ENCODE peak calls at places on chromosomes 7 and 10, in eight cellular contexts. X is hepatocyte; Z is RWPE1; R is substantia nigra; T is amygdala; E is osteoblast; P is stimulated activated CD4-positive, alpha-beta T cell treated with anti-CD3 and anti-CD28 coated beads, Interleukin-4, amount 100 ng/mL, for 48 hours; M is SHP77. N is an unnamed sample.

GRCh38 chr7:30804078-30804661 is 33.0 kb downstream of the MINDY4 start:
- DNase-seq in X (no peak), Z (peak; percentile 36), R (no peak), T (no peak), E (peak; percentile 92), P (no peak), M (no peak), N (no peak)

GRCh38 chr10:75402486-75403143 is 1.1 kb upstream of the ZNF503 start:
- DNase-seq in X (peak; percentile 87), Z (no peak), R (no peak), T (no peak), E (peak; percentile 90), P (no peak), M (peak; percentile 51), N (no peak)

GRCh38 chr7:730501-731439 is 3.7 kb upstream of the PRKAR1B start:
- DNase-seq in X (no peak), Z (no peak), R (no peak), T (no peak), E (peak; percentile 93), P (no peak), M (no peak), N (no peak)

GRCh38 chr7:127968547-127968946 is 62.7 kb downstream of the LRRC4 start:
- DNase-seq in X (no peak), Z (no peak), R (no peak), T (no peak), E (no peak), P (no peak), M (no peak), N (no peak)

GRCh38 chr10:66625709-66626590 is 299.9 kb upstream of the LRRTM3 start:
- DNase-seq in X (no peak), Z (no peak), R (no peak), T (no peak), E (no peak), P (no peak), M (peak; percentile 67), N (no peak)

GRCh38 chr7:121810831-121811494 is 62.0 kb upstream of the PTPRZ1 start:
- DNase-seq in X (no peak), Z (no peak), R (no peak), T (no peak), E (no peak), P (no peak), M (no peak), N (no peak)

GRCh38 chr10:99913831-99914235 is 95.9 kb downstream of the DNMBP start:
- DNase-seq in X (peak; percentile 45), Z (no peak), R (no peak), T (no peak), E (no peak), P (no peak), M (no peak), N (no peak)

GRCh38 chr10:1515780-1516491 is 221.4 kb downstream of the ADARB2 start:
- DNase-seq in X (no peak), Z (no peak), R (no peak), T (no peak), E (peak; percentile 73), P (no peak), M (no peak), N (no peak)

GRCh38 chr7:46806856-46807255 is 775.1 kb downstream of the TNS3 start:
- DNase-seq in X (no peak), Z (no peak), R (no peak), T (no peak), E (no peak), P (no peak), M (no peak), N (no peak)

GRCh38 chr7:54615545-54615944 is 73.4 kb downstream of the VSTM2A start:
- DNase-seq in X (no peak), Z (peak; percentile 85), R (no peak), T (no peak), E (no peak), P (no peak), M (no peak), N (no peak)

GRCh38 chr10:45424668-45425404 is 50.8 kb downstream of the ALOX5 start:
- DNase-seq in X (no peak), Z (no peak), R (no peak), T (no peak), E (no peak), P (no peak), M (no peak), N (no peak)

GRCh38 chr7:4791738-4792536 is 16.5 kb downstream of the AP5Z1 start:
- DNase-seq in X (peak; percentile 50), Z (peak; percentile 58), R (peak; percentile 56), T (peak; percentile 86), E (peak; percentile 96), P (peak; percentile 76), M (peak; percentile 60), N (peak; percentile 43)

GRCh38 chr10:133126431-133127290 is 33.4 kb upstream of the KNDC1 start:
- DNase-seq in X (no peak), Z (no peak), R (no peak), T (no peak), E (peak; percentile 87), P (no peak), M (no peak), N (no peak)

GRCh38 chr7:108630002-108630401 is 60.3 kb downstream of the DNAJB9 start:
- DNase-seq in X (peak; percentile 45), Z (no peak), R (no peak), T (peak; percentile 34), E (no peak), P (no peak), M (no peak), N (peak; percentile 54)

GRCh38 chr10:103852856-103853255 is 2.5 kb downstream of the SH3PXD2A start:
- DNase-seq in X (no peak), Z (no peak), R (no peak), T (peak; percentile 5), E (no peak), P (no peak), M (no peak), N (no peak)

GRCh38 chr10:52261362-52261761 is 52.7 kb upstream of the DKK1 start:
- DNase-seq in X (no peak), Z (no peak), R (no peak), T (no peak), E (no peak), P (no peak), M (no peak), N (no peak)

GRCh38 chr10:34526186-34526585 is 288.9 kb downstream of the PARD3 start:
- DNase-seq in X (no peak), Z (no peak), R (no peak), T (no peak), E (peak; percentile 71), P (no peak), M (no peak), N (no peak)

GRCh38 chr7:112721395-112721794 is 68.8 kb downstream of the TMEM168 start:
- DNase-seq in X (no peak), Z (no peak), R (no peak), T (no peak), E (no peak), P (no peak), M (no peak), N (no peak)

GRCh38 chr7:137109966-137110930 is 233.3 kb downstream of the PTN start:
- DNase-seq in X (peak; percentile 14), Z (no peak), R (no peak), T (no peak), E (peak; percentile 54), P (no peak), M (no peak), N (no peak)

N was measured in C1 segment of cervical spinal cord.